ENCODE peak calls at places on chromosome 21, in ten cellular contexts. L is keratinocyte, D is hepatocyte, C is glutamatergic neuron, R is MM.1S, G is IMR-90, J is GM13976, H is GM12864, U is H9, Z is Panc1. N is an unnamed sample.

GRCh38 chr21:15211491-15212133 is 146.8 kb upstream of the NRIP1 start:
- DNase-seq in L (no peak), D (no peak), C (no peak), R (no peak), G (no peak), J (no peak), H (no peak), U (no peak), Z (no peak), N (no peak)

GRCh38 chr21:26171310-26172100 is 935 bp upstream of the APP start:
- DNase-seq in L (no peak), D (no peak), C (peak), R (no peak), G (no peak), J (no peak), H (no peak), U (no peak), Z (no peak), N (no peak)

GRCh38 chr21:17436626-17437111 is 76.2 kb upstream of the CXADR start:
- DNase-seq in L (no peak), D (peak), C (no peak), R (no peak), G (no peak), J (no peak), H (no peak), U (no peak), Z (no peak), N (no peak)

GRCh38 chr21:26544208-26544607 is 28.9 kb downstream of the CYYR1 start:
- DNase-seq in L (no peak), D (no peak), C (no peak), R (no peak), G (no peak), J (no peak), H (no peak), U (no peak), Z (no peak), N (no peak)

GRCh38 chr21:17467829-17468228 is 45.0 kb upstream of the CXADR start:
- DNase-seq in L (no peak), D (no peak), C (no peak), R (no peak), G (peak), J (no peak), H (no peak), U (no peak), Z (no peak), N (no peak)

GRCh38 chr21:33229776-33230517 is at the start of gene IFNAR2:
- DNase-seq in L (no peak), D (peak), C (peak), R (peak), G (peak), J (peak), H (no peak), U (peak), Z (no peak), N (peak)

GRCh38 chr21:23986987-23987386 is 1620.3 kb downstream of the MRPL39 start:
- DNase-seq in L (no peak), D (no peak), C (no peak), R (no peak), G (no peak), J (no peak), H (no peak), U (no peak), Z (no peak), N (no peak)

GRCh38 chr21:32093758-32094463 is 184.9 kb downstream of the MIS18A start:
- DNase-seq in L (no peak), D (no peak), C (no peak), R (no peak), G (no peak), J (no peak), H (no peak), U (no peak), Z (no peak), N (no peak)

GRCh38 chr21:31182231-31183129 is 144.2 kb upstream of the KRTAP19-8 start:
- DNase-seq in L (no peak), D (no peak), C (no peak), R (no peak), G (no peak), J (no peak), H (no peak), U (no peak), Z (no peak), N (no peak)

GRCh38 chr21:33025471-33026298 is at the start of gene OLIG2:
- DNase-seq in L (no peak), D (no peak), C (peak), R (peak), G (peak), J (peak), H (no peak), U (peak), Z (no peak), N (no peak)

GRCh38 chr21:17901458-17902092 is 82.4 kb upstream of the C21orf91 start:
- DNase-seq in L (no peak), D (no peak), C (no peak), R (no peak), G (peak), J (no peak), H (no peak), U (peak), Z (no peak), N (no peak)

GRCh38 chr21:32524010-32524719 is 61.2 kb downstream of the TCP10L start:
- DNase-seq in L (no peak), D (no peak), C (no peak), R (peak), G (peak), J (no peak), H (no peak), U (no peak), Z (no peak), N (no peak)

GRCh38 chr21:15190837-15191236 is 126.0 kb upstream of the NRIP1 start:
- DNase-seq in L (no peak), D (no peak), C (no peak), R (no peak), G (no peak), J (no peak), H (no peak), U (no peak), Z (no peak), N (no peak)

GRCh38 chr21:35909456-35910178 is 150.7 kb downstream of the SETD4 start:
- DNase-seq in L (no peak), D (no peak), C (no peak), R (no peak), G (peak), J (no peak), H (no peak), U (no peak), Z (no peak), N (no peak)

GRCh38 chr21:32611471-32611997 is 643 bp downstream of the CFAP298 start:
- DNase-seq in L (no peak), D (peak), C (peak), R (peak), G (peak), J (peak), H (no peak), U (no peak), Z (no peak), N (peak)

GRCh38 chr21:26437326-26438009 is 135.6 kb downstream of the CYYR1 start:
- DNase-seq in L (no peak), D (no peak), C (no peak), R (no peak), G (no peak), J (no peak), H (no peak), U (peak), Z (no peak), N (no peak)

GRCh38 chr21:26148071-26148470 is 22.5 kb downstream of the APP start:
- DNase-seq in L (no peak), D (no peak), C (no peak), R (no peak), G (no peak), J (no peak), H (no peak), U (peak), Z (no peak), N (peak)

GRCh38 chr21:32256873-32257620 is 21.8 kb downstream of the MIS18A start:
- DNase-seq in L (no peak), D (peak), C (peak), R (no peak), G (peak), J (no peak), H (no peak), U (no peak), Z (no peak), N (peak)

GRCh38 chr21:33542640-33543504 is at the start of gene SON:
- DNase-seq in L (peak), D (peak), C (peak), R (peak), G (peak), J (peak), H (peak), U (peak), Z (peak), N (peak)

GRCh38 chr21:35925497-35925896 is 134.8 kb downstream of the SETD4 start:
- DNase-seq in L (no peak), D (no peak), C (no peak), R (no peak), G (peak), J (no peak), H (no peak), U (no peak), Z (no peak), N (peak)

GRCh38 chr21:31204801-31205200 is 139.3 kb downstream of the TIAM1 start:
- DNase-seq in L (no peak), D (no peak), C (no peak), R (no peak), G (no peak), J (no peak), H (no peak), U (no peak), Z (no peak), N (no peak)

GRCh38 chr21:30102881-30103280 is 63.7 kb downstream of the CLDN17 start:
- DNase-seq in L (no peak), D (no peak), C (no peak), R (no peak), G (no peak), J (no peak), H (no peak), U (no peak), Z (no peak), N (no peak)

GRCh38 chr21:16821588-16821987 is 691.3 kb upstream of the CXADR start:
- DNase-seq in L (no peak), D (no peak), C (no peak), R (no peak), G (no peak), J (no peak), H (no peak), U (no peak), Z (no peak), N (no peak)

GRCh38 chr21:17726047-17726446 is 93.1 kb downstream of the C21orf91 start:
- DNase-seq in L (no peak), D (no peak), C (no peak), R (no peak), G (peak), J (no peak), H (no peak), U (no peak), Z (no peak), N (no peak)

GRCh38 chr21:33843216-33843615 is 72.4 kb downstream of the ATP5PO start:
- DNase-seq in L (no peak), D (no peak), C (no peak), R (no peak), G (no peak), J (no peak), H (no peak), U (no peak), Z (no peak), N (no peak)

GRCh38 chr21:32653326-32653901 is 41.2 kb upstream of the CFAP298 start:
- DNase-seq in L (no peak), D (peak), C (no peak), R (peak), G (peak), J (peak), H (peak), U (peak), Z (peak), N (peak)

GRCh38 chr21:32735524-32735923 is 7.7 kb upstream of the SYNJ1 start:
- DNase-seq in L (no peak), D (no peak), C (no peak), R (no peak), G (no peak), J (no peak), H (no peak), U (no peak), Z (no peak), N (no peak)

GRCh38 chr21:31743712-31744111 is 11.8 kb upstream of the SCAF4 start:
- DNase-seq in L (no peak), D (no peak), C (no peak), R (no peak), G (no peak), J (no peak), H (no peak), U (no peak), Z (no peak), N (no peak)

GRCh38 chr21:33025106-33025470 is 647 bp upstream of the OLIG2 start:
- DNase-seq in L (no peak), D (no peak), C (peak), R (no peak), G (no peak), J (peak), H (no peak), U (peak), Z (no peak), N (no peak)

GRCh38 chr21:15309721-15310120 is 244.9 kb upstream of the NRIP1 start:
- DNase-seq in L (no peak), D (no peak), C (no peak), R (no peak), G (no peak), J (no peak), H (no peak), U (no peak), Z (no peak), N (no peak)

GRCh38 chr21:32203877-32204480 is 74.9 kb downstream of the MIS18A start:
- DNase-seq in L (no peak), D (no peak), C (no peak), R (no peak), G (no peak), J (no peak), H (no peak), U (no peak), Z (no peak), N (no peak)

GRCh38 chr21:31078796-31079195 is 40.5 kb upstream of the KRTAP19-8 start:
- DNase-seq in L (no peak), D (no peak), C (no peak), R (no peak), G (no peak), J (no peak), H (peak), U (no peak), Z (no peak), N (no peak)

GRCh38 chr21:19969156-19969555 is 1029.1 kb upstream of the NCAM2 start:
- DNase-seq in L (no peak), D (no peak), C (no peak), R (no peak), G (no peak), J (no peak), H (no peak), U (no peak), Z (no peak), N (no peak)

GRCh38 chr21:40177979-40178378 is 310.7 kb downstream of the PCP4 start:
- DNase-seq in L (no peak), D (no peak), C (no peak), R (no peak), G (no peak), J (no peak), H (no peak), U (no peak), Z (no peak), N (no peak)

GRCh38 chr21:25512095-25513086 is 94.9 kb downstream of the MRPL39 start:
- DNase-seq in L (no peak), D (no peak), C (no peak), R (no peak), G (no peak), J (no peak), H (no peak), U (no peak), Z (no peak), N (no peak)

GRCh38 chr21:38833122-38833521 is 27.4 kb downstream of the ETS2 start:
- DNase-seq in L (no peak), D (no peak), C (no peak), R (no peak), G (no peak), J (no peak), H (no peak), U (no peak), Z (no peak), N (no peak)
- TF ChIP-seq CTCF in L (peak), D (no peak), C (no peak), R (no peak), G (no peak), J (no peak), H (peak), U (peak), Z (no peak), N (no peak)

GRCh38 chr21:41955516-41955915 is 1.7 kb upstream of the C2CD2 start:
- DNase-seq in L (no peak), D (no peak), C (no peak), R (no peak), G (no peak), J (no peak), H (no peak), U (no peak), Z (no peak), N (no peak)

GRCh38 chr21:41954654-41955499 is 1.1 kb upstream of the C2CD2 start:
- DNase-seq in L (no peak), D (no peak), C (no peak), R (no peak), G (no peak), J (no peak), H (no peak), U (no peak), Z (no peak), N (no peak)

GRCh38 chr21:41957991-41958766 is 4.4 kb upstream of the C2CD2 start:
- DNase-seq in L (no peak), D (peak), C (no peak), R (no peak), G (peak), J (peak), H (no peak), U (no peak), Z (no peak), N (peak)

GRCh38 chr21:41958886-41959563 is 5.2 kb upstream of the C2CD2 start:
- DNase-seq in L (no peak), D (no peak), C (no peak), R (no peak), G (no peak), J (peak), H (no peak), U (no peak), Z (no peak), N (peak)

DNA sequence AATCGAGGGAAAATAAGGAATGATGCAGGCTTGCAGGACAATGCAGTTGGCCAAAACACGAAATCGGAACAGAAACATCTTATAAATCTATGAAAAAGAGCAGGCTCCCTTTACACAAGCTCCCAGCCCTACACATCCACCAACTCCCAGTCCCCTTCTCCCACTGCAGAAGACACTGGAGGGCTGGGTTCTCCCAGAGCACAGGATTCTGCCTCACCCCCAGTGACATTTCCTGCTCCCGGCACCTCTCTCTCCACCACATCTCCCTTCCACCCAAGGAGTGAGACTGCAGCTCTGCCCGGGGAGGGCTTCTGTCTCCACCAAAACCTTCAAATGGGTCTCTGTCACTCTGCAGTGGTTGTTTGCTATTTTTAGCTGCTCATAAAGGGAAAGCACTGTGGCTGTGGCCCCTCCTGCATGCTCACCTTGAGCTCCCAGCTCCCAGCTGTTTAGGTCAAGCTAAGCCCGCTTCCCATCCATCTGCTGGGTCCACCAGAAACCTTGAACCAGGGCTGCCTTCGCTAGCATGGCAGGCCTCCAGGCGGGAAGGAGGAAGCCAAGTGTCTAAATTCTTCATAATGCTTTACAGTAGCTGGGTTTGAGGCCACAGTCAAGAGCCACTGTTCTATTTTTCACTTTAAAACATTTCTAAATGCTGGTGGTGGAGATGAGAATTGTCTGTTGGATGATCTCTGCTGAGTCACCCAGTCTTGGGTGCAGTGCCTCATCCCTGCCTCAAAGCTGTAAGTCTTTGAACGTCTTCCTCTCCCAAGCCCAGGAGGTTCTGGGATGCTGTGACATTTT is 3.3 kb upstream of the C2CD2 start:
- DNase-seq in L (no peak), D (no peak), C (no peak), R (no peak), G (peak), J (peak), H (no peak), U (no peak), Z (no peak), N (no peak)
- TF ChIP-seq CTCF in L (no peak), D (no peak), C (no peak), R (no peak), G (no peak), J (no peak), H (no peak), U (no peak), Z (no peak), N (no peak)

DNA sequence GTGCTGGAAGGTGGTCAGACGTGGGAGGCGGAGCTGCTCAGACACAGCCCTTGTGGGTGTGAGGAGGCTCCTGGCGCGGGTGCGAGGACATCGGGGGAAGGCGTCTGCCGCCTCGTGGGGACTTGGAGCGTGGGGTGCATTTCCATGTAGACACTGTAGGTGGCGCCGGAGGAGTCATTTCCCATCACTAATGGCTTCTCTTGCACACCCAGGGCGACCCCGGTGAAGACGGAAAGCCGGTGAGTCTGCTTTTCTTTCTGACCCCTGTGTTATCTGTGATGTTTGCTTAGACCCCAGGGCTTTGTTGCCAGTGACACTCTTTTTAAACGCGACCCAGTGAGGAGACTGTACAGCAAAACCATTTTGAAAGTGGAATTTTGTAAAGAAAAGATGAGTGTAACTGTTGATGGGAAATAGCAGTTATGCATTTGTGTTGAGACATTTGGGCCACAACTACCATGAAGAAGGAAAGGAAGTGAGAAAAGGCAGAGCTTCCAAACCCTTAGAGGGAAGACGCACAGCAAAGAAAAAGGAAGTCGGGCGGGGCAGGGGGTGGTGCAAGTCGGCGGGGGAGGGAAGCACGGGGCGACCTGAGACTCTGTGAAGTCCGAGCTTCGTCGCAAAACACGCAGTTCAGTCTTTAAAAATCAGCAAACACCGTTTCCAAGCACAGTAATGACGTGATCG is 64.0 kb downstream of the SLC19A1 start:
- DNase-seq in L (no peak), D (peak), C (peak), R (peak), G (peak), J (peak), H (peak), U (peak), Z (no peak), N (no peak)
- TF ChIP-seq CTCF in L (peak), D (peak), C (peak), R (peak), G (peak), J (peak), H (peak), U (peak), Z (no peak), N (no peak)

GRCh38 chr21:37030864-37031263 is 24.4 kb downstream of the RIPPLY3 start:
- DNase-seq in L (no peak), D (no peak), C (no peak), R (no peak), G (no peak), J (no peak), H (no peak), U (no peak), Z (no peak), N (no peak)
- TF ChIP-seq CTCF in L (no peak), D (no peak), C (no peak), R (no peak), G (no peak), J (no peak), H (no peak), U (no peak), Z (no peak), N (no peak)

GRCh38 chr21:46394819-46395152 is 63.9 kb upstream of the DIP2A start:
- DNase-seq in L (no peak), D (no peak), C (no peak), R (no peak), G (no peak), J (no peak), H (no peak), U (no peak), Z (no peak), N (no peak)

GRCh38 chr21:46391773-46392172 is 66.9 kb upstream of the DIP2A start:
- DNase-seq in L (no peak), D (no peak), C (no peak), R (no peak), G (no peak), J (no peak), H (no peak), U (no peak), Z (no peak), N (no peak)

GRCh38 chr21:46393941-46394818 is 64.5 kb upstream of the DIP2A start:
- DNase-seq in L (no peak), D (peak), C (no peak), R (no peak), G (no peak), J (no peak), H (no peak), U (no peak), Z (no peak), N (no peak)

GRCh38 chr21:46393451-46393940 is 65.2 kb upstream of the DIP2A start:
- DNase-seq in L (no peak), D (peak), C (no peak), R (no peak), G (no peak), J (no peak), H (no peak), U (no peak), Z (no peak), N (no peak)

GRCh38 chr21:46392921-46393320 is 65.8 kb upstream of the DIP2A start:
- DNase-seq in L (no peak), D (no peak), C (no peak), R (no peak), G (peak), J (no peak), H (no peak), U (no peak), Z (no peak), N (no peak)
- TF ChIP-seq CTCF in L (no peak), D (no peak), C (no peak), R (no peak), G (no peak), J (no peak), H (no peak), U (no peak), Z (no peak), N (no peak)

N was measured in Calu3.